ENCODE peak calls at places on chromosome 6, in eight cellular contexts. N is hippocampal formation; T is naive thymus-derived CD8-positive, alpha-beta T cell; Z is CD8-positive, alpha-beta memory T cell; O is H54; U is activated naive CD4-positive, alpha-beta T cell treated with Interleukin-2 at 50 U/mL for 16 hours; V is AG08395; A is activated T-cell treated with anti-CD3 and anti-CD28 coated beads, Interleukin-2, amount 50 U/mL, for 1 hour. Y is an unnamed sample.

GRCh38 chr6:110476046-110476849 is at the start of gene SLC22A16:
- DNase-seq in U (no peak), Z (no peak), O (no peak), T (no peak), V (peak; percentile 25), N (no peak), A (no peak), Y (peak; percentile 6)

GRCh38 chr6:170007468-170008240 is 256.2 kb downstream of the ERMARD start:
- DNase-seq in A (no peak), T (no peak), U (no peak), V (no peak), N (no peak), Z (no peak), O (no peak), Y (no peak)

GRCh38 chr6:142842423-142843261 is 102.3 kb downstream of the HIVEP2 start:
- DNase-seq in V (no peak), Z (peak; percentile 44), N (peak; percentile 24), A (no peak), O (no peak), T (no peak), U (peak; percentile 59), Y (no peak)

GRCh38 chr6:161830866-161831600 is 557.2 kb upstream of the AGPAT4 start:
- DNase-seq in O (no peak), Z (no peak), N (no peak), V (no peak), U (no peak), A (no peak), T (no peak), Y (no peak)

GRCh38 chr6:127516676-127517273 is 2.4 kb downstream of the MTCL3 start:
- DNase-seq in U (peak; percentile 60), A (peak; percentile 50), Z (no peak), O (no peak), T (no peak), N (peak; percentile 81), V (peak; percentile 62), Y (peak; percentile 20)

GRCh38 chr6:10463491-10464481 is 48.9 kb upstream of the TFAP2A start:
- DNase-seq in V (no peak), A (no peak), O (no peak), T (no peak), Z (no peak), N (no peak), U (no peak), Y (no peak)

GRCh38 chr6:83439201-83439600 is 8.3 kb upstream of the ME1 start:
- DNase-seq in U (no peak), T (no peak), A (no peak), Z (no peak), O (no peak), V (no peak), N (no peak), Y (no peak)

GRCh38 chr6:163925839-163926238 is 511.3 kb downstream of the QKI start:
- DNase-seq in N (no peak), V (no peak), Z (no peak), O (no peak), T (no peak), U (no peak), A (no peak), Y (no peak)

GRCh38 chr6:18632670-18633410 is 245.7 kb downstream of the RNF144B start:
- DNase-seq in A (no peak), V (peak; percentile 10), O (no peak), N (no peak), Z (no peak), T (no peak), U (no peak), Y (no peak)

GRCh38 chr6:134056046-134056445 is 3.6 kb upstream of the SLC2A12 start:
- DNase-seq in T (no peak), Z (no peak), N (no peak), U (no peak), O (no peak), V (no peak), A (no peak), Y (no peak)

GRCh38 chr6:170094686-170095272 is 196.1 kb downstream of the DLL1 start:
- DNase-seq in N (no peak), V (no peak), O (no peak), A (no peak), U (no peak), T (peak; percentile 45), Z (no peak), Y (no peak)

GRCh38 chr6:7561153-7561964 is 19.9 kb downstream of the DSP start:
- DNase-seq in O (no peak), A (no peak), U (no peak), N (no peak), V (no peak), T (no peak), Z (no peak), Y (no peak)

Y was measured in naive B cell.